ENCODE peak calls at places on chromosomes 6 and 20, in nine cellular contexts. L is activated T-cell treated with anti-CD3 and anti-CD28 coated beads, Interleukin-2, amount 50 U/mL, for 48 hours; X is EL; N is stimulated activated CD8-positive, alpha-beta memory T cell treated with anti-CD3 and anti-CD28 coated beads, Interleukin-15, amount 100 ng/mL, for 24 hours; Y is activated CD4-positive, CD25-positive, alpha-beta regulatory T cell; Q is AG10803; I is keratinocyte; V is MCF 10A; E is WTC11. P is an unnamed sample.

GRCh38 chr6:143516700-143517446 is 5.4 kb upstream of the FUCA2 start:
- DNase-seq in X (no peak), Q (no peak), N (no peak), Y (no peak), E (no peak), V (no peak), I (no peak), L (no peak), P (no peak)

GRCh38 chr6:111872521-111873177 is 603 bp downstream of the FYN start:
- DNase-seq in E (peak), V (no peak), L (peak), N (peak), I (no peak), Y (peak), Q (peak), X (no peak), P (peak)

GRCh38 chr6:88013554-88013953 is 34.1 kb upstream of the SPACA1 start:
- DNase-seq in V (no peak), I (no peak), L (no peak), X (no peak), E (no peak), Y (no peak), Q (no peak), N (no peak), P (no peak)

GRCh38 chr6:2786269-2786668 is 21.1 kb downstream of the WRNIP1 start:
- DNase-seq in I (no peak), Y (no peak), V (no peak), Q (no peak), X (no peak), L (no peak), E (no peak), N (no peak), P (no peak)

GRCh38 chr20:34791289-34792020 is 34.0 kb downstream of the NCOA6 start:
- DNase-seq in E (no peak), Q (peak), Y (no peak), N (no peak), I (no peak), L (no peak), X (peak), V (peak), P (no peak)

GRCh38 chr6:85672050-85672449 is 29.4 kb upstream of the SYNCRIP start:
- DNase-seq in L (peak), N (no peak), Q (no peak), I (peak), V (peak), X (peak), E (no peak), Y (no peak), P (no peak)

GRCh38 chr6:39753745-39754084 is 28.5 kb upstream of the KIF6 start:
- DNase-seq in I (no peak), X (no peak), Y (no peak), Q (peak), L (no peak), N (no peak), V (no peak), E (no peak), P (no peak)

GRCh38 chr6:9657994-9658393 is 756.9 kb downstream of the TFAP2A start:
- DNase-seq in L (no peak), X (peak), I (peak), Y (no peak), Q (peak), N (no peak), V (peak), E (no peak), P (no peak)

GRCh38 chr6:107129370-107129925 is 14.1 kb upstream of the BEND3 start:
- DNase-seq in N (no peak), V (no peak), L (no peak), I (no peak), Y (no peak), Q (no peak), X (no peak), E (no peak), P (no peak)

GRCh38 chr20:11849976-11850670 is 67.6 kb upstream of the BTBD3 start:
- DNase-seq in X (peak), E (no peak), Y (no peak), V (peak), I (peak), Q (peak), N (no peak), L (no peak), P (no peak)

GRCh38 chr6:31908791-31909190 is 6.9 kb upstream of the ZBTB12 start:
- DNase-seq in V (peak), Q (peak), I (no peak), E (no peak), L (no peak), N (no peak), X (peak), Y (no peak), P (no peak)

GRCh38 chr6:71478834-71479541 is 190.4 kb downstream of the OGFRL1 start:
- DNase-seq in E (no peak), V (peak), X (peak), I (no peak), Y (no peak), L (no peak), Q (peak), N (no peak), P (no peak)

GRCh38 chr6:3071568-3071967 is 3.3 kb downstream of the RIPK1 start:
- DNase-seq in I (no peak), V (no peak), Y (no peak), N (no peak), Q (no peak), L (no peak), X (no peak), E (no peak), P (no peak)

GRCh38 chr6:36487698-36488097 is 44.9 kb downstream of the KCTD20 start:
- DNase-seq in X (peak), E (no peak), N (no peak), V (no peak), I (no peak), Q (peak), L (no peak), Y (no peak), P (no peak)

GRCh38 chr20:24134284-24134683 is 145.7 kb upstream of the GGTLC1 start:
- DNase-seq in V (no peak), E (no peak), L (no peak), Y (no peak), Q (no peak), X (no peak), N (no peak), I (no peak), P (no peak)

GRCh38 chr6:169289671-169290408 is 36.2 kb upstream of the THBS2 start:
- DNase-seq in E (no peak), I (peak), Y (no peak), N (no peak), L (no peak), V (peak), Q (peak), X (no peak), P (no peak)

GRCh38 chr6:35368038-35368887 is 25.9 kb downstream of the PPARD start:
- DNase-seq in L (peak), I (no peak), Y (no peak), V (peak), X (peak), N (no peak), Q (peak), E (no peak), P (peak)

GRCh38 chr6:41599015-41599835 is 39.0 kb upstream of the MDFI start:
- DNase-seq in Q (no peak), I (no peak), X (no peak), N (no peak), Y (no peak), E (no peak), V (no peak), L (no peak), P (no peak)

GRCh38 chr20:50776122-50776795 is 18.6 kb upstream of the BCAS4 start:
- DNase-seq in Q (no peak), L (no peak), X (no peak), I (no peak), E (no peak), Y (no peak), N (no peak), V (no peak), P (no peak)

P was measured in stimulated activated naive CD8-positive, alpha-beta T cell treated with anti-CD3 and anti-CD28 coated beads, Interleukin-15, Interleukin-2, amounts not matched to agents 100 U/mL and 50 U/mL, for 24 hours.